ENCODE peak calls at places on chromosomes 13 and 19, in four cellular contexts. O is NCI-H1092; U is NCI-H1694; D is activated CD4-positive, alpha-beta memory T cell treated with anti-CD3 and anti-CD28 coated beads, Interleukin-2, amount 10 ng/mL, durations not matched to agents 7 days and 5 days. A is an unnamed sample.
A peak's percentile ranks its signal among the peaks of the same experiment; 100 is the strongest.

GRCh38 chr19:37309834-37310575 is 60.9 kb upstream of the ZNF527 start:
- DNase-seq in O (no peak), D (no peak), U (no peak), A (no peak)

GRCh38 chr19:294819-295686 is 3.9 kb upstream of the PLPP2 start:
- DNase-seq in O (no peak), U (peak; percentile 21), D (peak; percentile 39), A (no peak)

GRCh38 chr13:43307921-43308433 is 284.6 kb downstream of the DNAJC15 start:
- DNase-seq in U (peak; percentile 63), O (peak; percentile 80), D (no peak), A (peak; percentile 85)

GRCh38 chr13:29543230-29544215 is 52.0 kb downstream of the SLC7A1 start:
- DNase-seq in O (no peak), D (peak; percentile 32), U (no peak), A (no peak)

GRCh38 chr19:11138659-11139526 is 16.7 kb downstream of the SPC24 start:
- DNase-seq in O (no peak), U (no peak), D (no peak), A (peak; percentile 14)

GRCh38 chr13:53201454-53202225 is 173.0 kb downstream of the OLFM4 start:
- DNase-seq in U (no peak), D (no peak), O (peak; percentile 25), A (no peak)

GRCh38 chr13:45847554-45848224 is 3.9 kb downstream of the SIAH3 start:
- DNase-seq in D (peak; percentile 38), O (peak; percentile 80), U (no peak), A (peak; percentile 40)

GRCh38 chr19:11131471-11131870 is 24.1 kb downstream of the SPC24 start:
- DNase-seq in D (no peak), U (no peak), O (no peak), A (no peak)

GRCh38 chr13:98482476-98483444 is 94.1 kb downstream of the STK24 start:
- DNase-seq in O (no peak), D (no peak), U (peak; percentile 17), A (peak; percentile 4)

GRCh38 chr13:22800726-22801401 is 379.9 kb upstream of the SGCG start:
- DNase-seq in O (no peak), U (no peak), D (no peak), A (no peak)

GRCh38 chr13:72314210-72314609 is 413.2 kb downstream of the MZT1 start:
- DNase-seq in D (no peak), O (no peak), U (no peak), A (no peak)

GRCh38 chr13:40172149-40172591 is 494.3 kb downstream of the FOXO1 start:
- DNase-seq in D (no peak), O (no peak), U (no peak), A (no peak)

GRCh38 chr19:45758921-45759320 is 10.1 kb downstream of the SIX5 start:
- DNase-seq in U (no peak), D (no peak), O (no peak), A (no peak)

GRCh38 chr13:68509734-68510621 is 1279.8 kb upstream of the PCDH9 start:
- DNase-seq in O (no peak), D (no peak), U (no peak), A (no peak)

GRCh38 chr13:93413972-93414717 is 187.5 kb downstream of the GPC6 start:
- DNase-seq in U (no peak), O (no peak), D (no peak), A (no peak)

GRCh38 chr19:12664406-12665280 is 1.9 kb downstream of the MAN2B1 start:
- DNase-seq in U (no peak), D (no peak), O (no peak), A (no peak)

GRCh38 chr13:94656766-94657165 is 55.1 kb downstream of the GPR180 start:
- DNase-seq in O (no peak), U (no peak), D (peak; percentile 19), A (no peak)

A was measured in NCI-H446 treated with DMSO at 0.1 percent for 48 hours.